ENCODE peak calls at places on chromosomes 2 and 18, in five cellular contexts. G is neuronal stem cell, B is H1, J is mesenchymal stem cell, Z is trophoblast cell. T is an unnamed sample.

GRCh38 chr2:70089946-70090523 is 2.8 kb downstream of the PCBP1 start:
- DNase-seq in J (no peak), Z (no peak), B (no peak), G (no peak), T (no peak)

GRCh38 chr2:41695714-41696113 is 352.1 kb upstream of the PKDCC start:
- DNase-seq in Z (no peak), G (no peak), J (no peak), B (no peak), T (no peak)

GRCh38 chr18:79848294-79848578 is 50.5 kb downstream of the KCNG2 start:
- DNase-seq in Z (no peak), J (no peak), B (no peak), G (no peak), T (no peak)

GRCh38 chr18:36942264-36942663 is 113.3 kb downstream of the KIAA1328 start:
- DNase-seq in B (no peak), G (peak), Z (peak), J (peak), T (peak)

GRCh38 chr2:219496781-219497494 is 1.8 kb upstream of the GMPPA start:
- DNase-seq in G (no peak), Z (peak), J (peak), B (no peak), T (no peak)

GRCh38 chr18:35407871-35408481 is 30.8 kb upstream of the ZNF396 start:
- DNase-seq in J (peak), Z (peak), G (peak), B (no peak), T (no peak)

GRCh38 chr2:61181382-61182058 is 19.5 kb downstream of the C2orf74 start:
- DNase-seq in B (no peak), J (no peak), G (no peak), Z (no peak), T (no peak)

GRCh38 chr2:168397629-168398028 is 58.4 kb upstream of the CERS6 start:
- DNase-seq in B (no peak), Z (no peak), G (no peak), J (no peak), T (no peak)

GRCh38 chr2:54457326-54458023 is 1.3 kb downstream of the SPTBN1 start:
- DNase-seq in J (peak), G (peak), Z (no peak), B (no peak), T (peak)

GRCh38 chr2:30613001-30613400 is 166.0 kb downstream of the LCLAT1 start:
- DNase-seq in B (no peak), Z (no peak), J (no peak), G (no peak), T (no peak)

GRCh38 chr2:207459990-207460757 is 69.6 kb upstream of the CREB1 start:
- DNase-seq in J (no peak), Z (no peak), B (no peak), G (no peak), T (no peak)

GRCh38 chr18:41993151-41993550 is 38.1 kb downstream of the PIK3C3 start:
- DNase-seq in G (no peak), B (no peak), J (no peak), Z (no peak), T (no peak)

GRCh38 chr2:113963965-113964364 is 74.1 kb downstream of the ACTR3 start:
- DNase-seq in J (no peak), Z (peak), G (no peak), B (no peak), T (no peak)

GRCh38 chr2:15732341-15733077 is 140.8 kb downstream of the DDX1 start:
- DNase-seq in J (no peak), Z (no peak), G (no peak), B (no peak), T (no peak)

GRCh38 chr18:76613721-76614120 is 118.7 kb upstream of the ZNF516 start:
- DNase-seq in J (no peak), B (no peak), G (no peak), Z (no peak), T (no peak)

GRCh38 chr2:109242654-109243331 is 113.8 kb downstream of the SH3RF3 start:
- DNase-seq in J (peak), G (no peak), B (no peak), Z (peak), T (no peak)

DNA sequence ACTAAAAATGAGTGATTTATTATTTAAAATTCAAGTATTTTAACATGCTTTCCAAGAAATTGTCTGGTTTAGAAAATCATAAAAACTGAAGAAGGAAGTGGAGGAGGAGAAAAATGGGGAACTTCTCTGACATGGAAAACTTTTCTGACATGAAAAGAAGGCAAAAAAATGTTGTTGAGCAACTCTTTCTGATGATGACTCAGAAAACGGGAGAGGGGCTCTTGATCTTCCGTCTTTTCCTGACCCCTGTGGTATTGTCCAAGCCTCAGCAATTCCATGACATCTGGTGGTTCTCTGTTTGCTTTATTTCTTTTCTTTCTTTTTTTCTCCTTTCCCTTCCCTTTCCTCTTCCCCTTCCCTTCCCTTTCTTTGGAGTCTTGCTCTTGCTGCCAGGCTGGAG is 262.9 kb upstream of the THUMPD2 start:
- DNase-seq in B (no peak), G (no peak), Z (peak), J (peak), T (no peak)
- H3K4ac ChIP-seq in B (no peak), G (no peak), Z (no peak), J (no peak), T (no peak)

GRCh38 chr2:100855084-100855483 is 35.1 kb downstream of the NPAS2 start:
- DNase-seq in B (no peak), Z (no peak), G (no peak), J (no peak), T (no peak)
- H2BK12ac ChIP-seq in B (no peak), Z (no peak), G (no peak), J (no peak), T (no peak)

DNA sequence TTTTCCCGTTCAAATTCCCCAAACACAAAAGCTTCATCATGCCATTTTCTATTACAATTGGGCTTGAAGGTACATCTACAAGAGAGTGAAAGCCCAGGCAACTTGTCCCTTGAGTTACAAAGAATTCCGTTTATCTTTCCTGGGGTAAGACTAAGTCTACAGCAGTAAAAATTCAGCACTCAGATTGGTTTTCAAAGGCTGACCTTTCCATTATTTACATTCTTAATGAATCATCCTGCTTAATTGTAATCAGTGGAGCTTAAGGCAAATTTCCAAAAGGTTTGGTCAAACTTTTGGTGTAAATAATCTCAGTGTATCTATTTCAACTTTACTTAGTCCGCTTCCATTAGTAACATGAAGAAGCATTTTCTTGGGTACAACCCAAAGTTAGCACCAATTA is 33.4 kb upstream of the ST3GAL5 start:
- DNase-seq in Z (no peak), G (no peak), B (no peak), J (peak), T (no peak)
- H3K4ac ChIP-seq in Z (no peak), G (no peak), B (no peak), J (peak), T (no peak)

GRCh38 chr2:237102428-237102827 is 16.7 kb downstream of the COPS8 start:
- DNase-seq in G (no peak), B (no peak), J (no peak), Z (no peak), T (no peak)
- H2BK12ac ChIP-seq in G (no peak), B (no peak), J (no peak), Z (no peak), T (no peak)

GRCh38 chr18:49915352-49915751 is 102.0 kb upstream of the ACAA2 start:
- DNase-seq in Z (no peak), B (no peak), J (no peak), G (no peak), T (no peak)

GRCh38 chr18:49911414-49911813 is 98.1 kb upstream of the ACAA2 start:
- DNase-seq in B (no peak), Z (no peak), G (no peak), J (no peak), T (no peak)

GRCh38 chr18:49910986-49911385 is 97.7 kb upstream of the ACAA2 start:
- DNase-seq in G (no peak), J (no peak), Z (no peak), B (no peak), T (no peak)

GRCh38 chr18:49910019-49910418 is 96.7 kb upstream of the ACAA2 start:
- DNase-seq in G (no peak), B (no peak), J (no peak), Z (no peak), T (no peak)

DNA sequence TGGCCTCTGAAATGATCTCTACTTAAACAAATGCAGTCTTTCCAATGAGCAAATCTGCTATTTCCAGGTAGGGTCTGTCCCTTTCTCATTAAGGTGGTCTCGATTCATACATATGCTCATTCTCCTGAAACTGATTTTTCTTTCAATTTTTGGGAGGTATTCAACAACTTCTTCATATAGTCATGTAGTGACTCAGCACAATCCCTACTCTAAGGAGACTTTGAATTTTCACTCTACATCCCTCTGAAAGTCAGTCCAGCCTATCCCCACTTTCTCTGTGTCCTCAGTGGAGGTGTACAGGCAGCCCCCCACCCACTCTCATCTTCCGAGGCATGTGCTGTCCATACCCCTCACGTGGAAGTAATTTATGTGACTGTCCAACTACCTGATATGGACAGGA is 99.9 kb upstream of the ACAA2 start:
- DNase-seq in Z (no peak), J (no peak), G (no peak), B (no peak), T (no peak)
- H3K4ac ChIP-seq in Z (no peak), J (no peak), G (no peak), B (no peak), T (no peak)

GRCh38 chr2:52955079-52955478 is 812.5 kb upstream of the CHAC2 start:
- DNase-seq in B (no peak), J (no peak), G (no peak), Z (no peak), T (no peak)
- H2BK12ac ChIP-seq in B (no peak), J (no peak), G (no peak), Z (no peak), T (no peak)

GRCh38 chr2:144547512-144547911 is 27.6 kb upstream of the ZEB2 start:
- DNase-seq in J (no peak), B (no peak), Z (no peak), G (no peak), T (no peak)
- H3K4ac ChIP-seq in J (no peak), B (no peak), Z (no peak), G (no peak), T (no peak)

DNA sequence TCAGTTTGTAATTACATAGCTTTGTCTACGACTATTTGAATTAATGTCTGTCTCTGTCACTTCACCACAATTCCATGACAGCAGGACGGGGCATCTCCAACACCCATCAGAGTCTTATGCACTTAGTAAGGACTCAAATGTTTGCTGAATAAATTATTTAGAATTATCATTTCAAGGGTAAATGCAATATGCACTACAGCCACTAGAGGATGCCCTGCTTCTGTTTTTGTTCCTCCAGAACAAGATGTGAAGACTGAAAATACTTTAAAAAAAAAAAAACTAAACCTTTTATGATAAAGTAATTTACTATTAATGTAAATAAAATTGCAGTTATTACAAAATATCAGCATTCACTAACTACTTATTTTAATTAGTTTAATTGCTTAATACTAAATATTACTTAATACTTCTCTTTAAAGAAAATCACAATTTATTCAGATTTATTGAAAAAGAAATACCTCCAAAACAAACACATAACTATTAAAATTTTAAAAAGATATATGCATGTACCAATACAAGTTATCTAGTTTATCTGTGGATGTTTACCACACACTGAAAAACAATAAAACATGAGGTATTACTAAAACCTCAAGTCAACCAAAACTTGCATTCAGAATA is 3.2 kb downstream of the PIGN start:
- DNase-seq in G (peak), J (peak), Z (peak), B (no peak), T (no peak)
- H2BK12ac ChIP-seq in G (no peak), J (no peak), Z (no peak), B (no peak), T (no peak)

DNA sequence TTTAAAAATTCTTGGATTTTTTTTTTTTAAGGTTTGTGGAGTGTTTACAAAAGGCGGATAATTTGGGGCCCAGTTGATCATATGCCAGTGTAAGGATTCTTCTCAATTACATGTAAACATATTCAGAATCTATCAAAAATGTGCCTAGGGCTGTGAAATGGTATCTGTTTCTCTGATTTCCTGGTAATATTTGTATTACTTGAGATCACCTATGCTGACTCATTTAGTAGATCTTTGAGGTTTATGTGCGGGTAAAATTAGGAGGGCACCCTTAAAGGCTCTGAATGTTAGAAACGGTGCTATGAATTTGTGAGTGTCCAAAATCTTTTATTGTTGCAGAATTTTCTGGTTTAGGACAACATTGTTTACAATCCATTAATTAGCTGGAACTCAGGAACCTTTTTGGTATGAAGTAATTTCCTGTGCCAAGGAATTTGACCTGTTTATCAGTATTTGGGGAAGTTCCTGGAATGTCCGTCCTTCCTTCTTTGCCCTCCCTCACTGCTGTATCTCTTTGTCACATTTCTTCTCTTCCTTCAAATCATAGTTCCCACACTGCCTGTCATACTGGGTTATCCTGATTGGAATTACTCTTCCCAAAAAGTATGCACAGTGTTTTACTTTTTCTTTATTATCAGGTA is 130.5 kb downstream of the TANC1 start:
- DNase-seq in Z (peak), G (no peak), B (no peak), J (peak), T (no peak)
- H3K4ac ChIP-seq in Z (no peak), G (no peak), B (no peak), J (no peak), T (no peak)

GRCh38 chr18:50944245-50944917 is 23.5 kb upstream of the ELAC1 start:
- DNase-seq in Z (no peak), G (no peak), J (no peak), B (no peak), T (no peak)
- H2BK12ac ChIP-seq in Z (no peak), G (no peak), J (no peak), B (no peak), T (no peak)